ENCODE peak calls at places on chromosomes 16 and 17, in four cellular contexts. S is AG10803; Q is CD4-positive, CD25-positive, alpha-beta regulatory T cell; V is IMR-90. X is an unnamed sample.

GRCh38 chr17:55456307-55457240 is 34.9 kb upstream of the MMD start:
- DNase-seq in S (no peak), V (no peak), Q (no peak), X (no peak)

GRCh38 chr17:5513610-5514009 is 27.2 kb downstream of the MIS12 start:
- DNase-seq in V (no peak), Q (peak; percentile 73), S (no peak), X (no peak)

GRCh38 chr16:53626816-53627215 is 76.8 kb downstream of the RPGRIP1L start:
- DNase-seq in Q (no peak), S (no peak), V (no peak), X (no peak)

GRCh38 chr16:73605309-73605708 is 557.4 kb upstream of the ZFHX3 start:
- DNase-seq in Q (no peak), S (no peak), V (no peak), X (no peak)

GRCh38 chr16:73192227-73192894 is 144.4 kb upstream of the ZFHX3 start:
- DNase-seq in Q (no peak), V (no peak), S (peak; percentile 75), X (no peak)

GRCh38 chr16:56368545-56368944 is 56.8 kb downstream of the AMFR start:
- DNase-seq in V (no peak), Q (no peak), S (no peak), X (no peak)

GRCh38 chr16:19689342-19689741 is 28.7 kb downstream of the KNOP1 start:
- DNase-seq in S (no peak), V (no peak), Q (no peak), X (no peak)

GRCh38 chr16:3755249-3755648 is 37.9 kb upstream of the TRAP1 start:
- DNase-seq in V (no peak), S (no peak), Q (no peak), X (no peak)

GRCh38 chr16:30875881-30876791 is 17.7 kb downstream of the BCL7C start:
- DNase-seq in S (peak; percentile 19), V (peak; percentile 26), Q (peak; percentile 62), X (no peak)

GRCh38 chr16:4233431-4233830 is 8.4 kb downstream of the SRL start:
- DNase-seq in S (no peak), Q (no peak), V (peak; percentile 33), X (no peak)

DNA sequence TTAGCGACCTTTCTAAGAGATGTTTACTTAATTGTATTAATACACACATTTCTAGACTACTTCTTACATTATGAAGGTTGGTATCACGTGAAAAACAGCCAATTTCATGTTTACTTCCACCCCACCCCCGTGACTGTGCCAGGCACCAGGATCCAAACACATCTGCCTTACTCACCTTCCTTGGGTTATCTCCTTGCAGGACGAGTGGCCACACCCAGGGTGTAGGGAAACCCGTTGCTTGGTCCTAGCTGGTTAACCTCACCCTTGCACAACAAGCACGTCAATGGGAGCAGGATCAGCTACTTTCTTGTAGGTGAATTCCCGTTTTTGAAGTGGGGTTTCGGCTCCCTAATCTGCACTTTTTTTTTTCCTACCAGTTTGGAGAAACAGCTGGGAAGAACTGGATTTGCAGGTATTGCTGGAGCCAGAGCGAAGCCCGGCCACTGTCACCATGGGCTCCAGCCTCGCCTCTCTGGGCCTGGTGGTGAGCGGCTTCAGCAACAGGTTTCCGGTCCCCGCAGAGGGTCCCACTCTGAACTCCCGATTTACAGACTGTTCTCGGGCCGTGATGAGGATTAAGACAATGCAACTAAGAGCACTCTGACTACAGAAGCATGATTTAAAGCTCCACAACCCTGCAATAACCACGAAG is 2.1 kb upstream of the UBB start:
- DNase-seq in Q (no peak), S (no peak), V (no peak), X (peak; percentile 62)
- H3K4me3 ChIP-seq in Q (no peak overlapping the region), S (no peak overlapping the region), V (no peak overlapping the region), X (no peak overlapping the region)

DNA sequence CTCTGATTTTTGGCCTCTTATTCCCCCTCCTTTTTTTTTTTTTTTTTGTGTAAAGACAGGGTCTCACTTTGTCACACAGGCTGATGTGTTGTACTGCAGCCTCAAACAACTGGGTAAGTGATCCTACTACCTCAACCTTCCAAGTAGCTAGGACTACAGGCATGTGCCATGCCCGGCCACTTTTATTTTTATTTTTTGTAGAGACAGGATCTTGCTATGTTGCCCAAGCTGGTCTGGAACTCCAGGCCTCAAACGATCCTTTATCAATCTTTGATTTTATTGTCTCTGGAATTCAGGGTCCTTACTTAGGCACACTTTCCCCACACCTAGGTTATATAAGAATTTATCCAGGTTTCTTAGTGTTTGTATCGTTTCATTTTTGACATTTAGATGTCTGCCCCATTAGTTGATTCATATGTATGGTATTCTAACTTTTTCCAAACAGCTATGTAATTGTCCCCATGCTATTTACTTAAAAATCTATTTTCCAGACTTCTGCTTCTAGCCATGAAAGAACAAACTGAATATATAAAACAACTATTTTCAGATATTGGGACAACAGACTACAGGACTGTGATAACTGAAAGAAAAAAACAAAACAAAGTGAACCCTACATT is 13.9 kb downstream of the CMC2 start:
- DNase-seq in V (no peak), S (no peak), Q (no peak), X (no peak)
- H3K4me3 ChIP-seq in V (peak overlapping the region; percentile 35), S (peak overlapping the region; percentile 43), Q (no peak overlapping the region), X (no peak overlapping the region)

GRCh38 chr17:17320911-17321220 is 17.7 kb downstream of the NT5M start:
- DNase-seq in V (no peak), Q (no peak), S (no peak), X (peak; percentile 19)

GRCh38 chr17:17324616-17325015 is 21.4 kb downstream of the NT5M start:
- DNase-seq in Q (no peak), V (no peak), S (no peak), X (no peak)

GRCh38 chr17:17325228-17325627 is 22.1 kb downstream of the NT5M start:
- DNase-seq in S (no peak), V (no peak), Q (no peak), X (no peak)

GRCh38 chr17:17321356-17322025 is 18.3 kb downstream of the NT5M start:
- DNase-seq in V (no peak), Q (no peak), S (no peak), X (peak; percentile 11)

DNA sequence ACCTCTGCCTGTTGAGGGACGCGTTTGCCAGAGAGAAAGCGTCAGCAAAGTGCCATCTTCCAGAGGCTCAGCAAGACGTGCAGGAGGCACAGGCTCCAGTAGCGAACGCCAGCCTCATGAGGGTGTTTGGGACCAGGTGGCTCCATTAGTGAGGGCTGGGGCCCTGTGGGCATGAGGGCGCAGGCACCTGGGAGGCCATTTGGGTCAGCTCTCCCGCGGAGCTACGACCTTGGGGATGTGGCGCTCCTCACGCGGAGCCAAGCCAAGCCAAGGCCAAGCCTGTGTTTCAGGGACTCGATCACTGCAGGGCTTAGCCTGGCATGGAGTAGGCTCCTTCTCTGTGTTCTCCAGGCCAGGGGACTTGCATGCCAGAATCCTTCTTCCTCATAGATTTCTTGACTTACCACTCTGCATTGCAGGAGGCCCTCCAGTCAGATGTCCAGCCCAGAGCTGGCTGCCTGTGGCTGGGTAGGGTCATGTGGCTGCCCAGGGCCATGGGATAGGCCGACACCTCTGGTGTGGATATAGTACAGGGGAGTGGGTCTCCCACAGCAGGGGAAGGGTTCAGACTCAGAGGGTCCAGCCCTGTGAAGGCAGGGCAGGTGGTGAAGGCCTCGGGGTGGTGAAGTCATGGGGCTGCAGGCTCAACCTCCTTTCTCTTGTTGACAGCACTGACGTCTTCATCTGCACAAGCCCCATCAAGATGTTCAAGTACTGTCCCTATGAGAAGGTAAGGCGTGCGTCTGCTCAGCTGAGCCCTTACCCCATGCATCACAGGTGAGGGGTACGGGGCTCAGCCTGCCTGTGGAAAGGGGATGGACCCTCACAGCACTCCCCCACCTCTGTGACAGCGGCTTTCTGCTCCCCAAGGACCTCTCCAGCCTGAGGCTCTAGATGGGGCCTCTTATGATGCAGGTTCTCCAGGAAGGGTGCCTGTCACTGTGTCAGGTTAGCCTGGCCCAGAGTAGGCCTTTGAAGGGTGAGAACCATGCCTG is 19.6 kb downstream of the NT5M start:
- DNase-seq in Q (no peak), S (no peak), V (no peak), X (peak; percentile 18)
- H3K4me3 ChIP-seq in Q (no peak overlapping the region), S (no peak overlapping the region), V (no peak overlapping the region), X (no peak overlapping the region)

GRCh38 chr17:78180508-78180907 is 6.3 kb downstream of the TK1 start:
- DNase-seq in V (no peak), S (no peak), Q (no peak), X (no peak)
- H3K4me3 ChIP-seq in V (no peak overlapping the region), S (no peak overlapping the region), Q (peak overlapping the region; percentile 33), X (no peak overlapping the region)

X was measured in stomach.